ENCODE peak calls at places on chromosomes 1 and 21, in eight cellular contexts. T is small intestine; K is neuronal stem cell; S is cardiac fibroblast; G is CD8-positive, alpha-beta T cell; R is effector memory CD4-positive, alpha-beta T cell; M is fibroblast of mammary gland; P is K562. L is an unnamed sample.

GRCh38 chr1:45205910-45206721 is at the start of gene ZSWIM5:
- DNase-seq in T (peak; percentile 73), K (peak; percentile 69), S (peak; percentile 35), G (peak; percentile 61), R (peak; percentile 51), M (peak; percentile 36), P (peak; percentile 73), L (peak; percentile 95)

GRCh38 chr1:227242811-227243682 is 75.2 kb downstream of the CDC42BPA start:
- DNase-seq in T (no peak), K (no peak), S (no peak), G (no peak), R (no peak), M (no peak), P (no peak), L (no peak)

GRCh38 chr1:34603594-34603993 is 151.3 kb upstream of the GJB5 start:
- DNase-seq in T (no peak), K (no peak), S (no peak), G (no peak), R (no peak), M (no peak), P (no peak), L (no peak)

GRCh38 chr1:24704411-24705259 is 40.6 kb upstream of the CLIC4 start:
- DNase-seq in T (no peak), K (peak; percentile 65), S (peak; percentile 72), G (no peak), R (no peak), M (peak; percentile 98), P (peak; percentile 62), L (no peak)

GRCh38 chr21:26965567-26966359 is 1.1 kb downstream of the ADAMTS5 start:
- DNase-seq in T (no peak), K (peak; percentile 52), S (peak; percentile 19), G (no peak), R (no peak), M (peak; percentile 46), P (no peak), L (peak; percentile 87)

GRCh38 chr1:42639116-42639515 is 19.1 kb upstream of the PPIH start:
- DNase-seq in T (no peak), K (no peak), S (no peak), G (no peak), R (no peak), M (no peak), P (no peak), L (no peak)

GRCh38 chr1:94063379-94063778 is 57.6 kb downstream of the ABCA4 start:
- DNase-seq in T (peak; percentile 23), K (no peak), S (peak; percentile 90), G (no peak), R (no peak), M (peak; percentile 72), P (no peak), L (no peak)

GRCh38 chr1:71521655-71522264 is 440.9 kb upstream of the ZRANB2 start:
- DNase-seq in T (peak; percentile 2), K (peak; percentile 8), S (peak; percentile 77), G (no peak), R (no peak), M (peak; percentile 61), P (no peak), L (no peak)

DNA sequence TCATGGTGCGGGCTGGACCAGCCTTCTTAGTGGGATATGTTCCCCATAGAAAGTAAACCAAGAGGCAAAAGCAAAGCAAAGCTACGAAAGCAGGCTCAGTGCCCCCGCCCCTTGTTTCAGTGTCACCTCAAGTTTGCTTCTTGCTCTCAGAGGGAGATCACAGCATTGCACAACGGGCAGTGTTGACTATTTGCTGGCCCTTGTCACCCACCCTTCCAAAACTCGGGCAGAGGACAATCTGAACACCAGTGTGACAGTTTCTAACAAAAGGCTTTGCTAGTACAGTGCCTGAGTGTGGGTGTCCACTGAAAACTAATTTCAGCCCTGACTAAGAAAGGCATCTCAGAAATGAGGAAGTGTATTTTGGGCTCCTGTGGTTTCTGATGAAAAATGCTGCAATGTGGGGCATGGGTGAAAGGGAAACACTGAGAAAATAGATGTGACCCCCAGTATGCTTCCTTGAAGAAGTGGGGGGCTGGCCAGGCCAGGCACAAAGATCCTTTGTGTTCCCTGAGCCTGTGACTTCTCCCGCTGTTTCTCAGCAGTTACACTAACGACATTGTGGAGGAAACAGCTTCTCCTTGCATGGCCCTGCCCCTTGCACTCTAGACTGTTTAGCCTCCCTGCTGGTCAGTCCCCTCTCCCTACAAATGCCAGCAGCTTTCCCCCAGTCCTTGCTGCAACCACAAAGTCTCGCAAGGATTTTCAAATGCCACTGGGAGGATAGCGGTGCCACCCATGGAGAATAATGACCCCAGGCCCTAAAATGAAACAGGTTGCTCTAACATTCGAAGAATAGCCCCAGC is 33.3 kb upstream of the KCNE1 start:
- DNase-seq in T (peak; percentile 27), K (no peak), S (peak; percentile 81), G (no peak), R (no peak), M (peak; percentile 44), P (no peak), L (no peak)
- H3K4me3 ChIP-seq in T (no peak overlapping the region), K (no peak overlapping the region), S (no peak overlapping the region), G (no peak overlapping the region), R (no peak overlapping the region), M (no peak overlapping the region), P (no peak overlapping the region), L (no peak overlapping the region)

GRCh38 chr1:110638062-110638461 is 31.9 kb upstream of the KCNA2 start:
- DNase-seq in T (no peak), K (no peak), S (no peak), G (no peak), R (no peak), M (no peak), P (no peak), L (no peak)

GRCh38 chr1:110635434-110635833 is 29.3 kb upstream of the KCNA2 start:
- DNase-seq in T (no peak), K (no peak), S (no peak), G (no peak), R (no peak), M (no peak), P (no peak), L (no peak)

GRCh38 chr1:110637475-110637874 is 31.3 kb upstream of the KCNA2 start:
- DNase-seq in T (no peak), K (no peak), S (no peak), G (no peak), R (no peak), M (no peak), P (no peak), L (no peak)

GRCh38 chr1:110634455-110635281 is 28.5 kb upstream of the KCNA2 start:
- DNase-seq in T (peak; percentile 6), K (no peak), S (peak; percentile 72), G (peak; percentile 56), R (peak; percentile 50), M (peak; percentile 65), P (no peak), L (peak; percentile 77)

DNA sequence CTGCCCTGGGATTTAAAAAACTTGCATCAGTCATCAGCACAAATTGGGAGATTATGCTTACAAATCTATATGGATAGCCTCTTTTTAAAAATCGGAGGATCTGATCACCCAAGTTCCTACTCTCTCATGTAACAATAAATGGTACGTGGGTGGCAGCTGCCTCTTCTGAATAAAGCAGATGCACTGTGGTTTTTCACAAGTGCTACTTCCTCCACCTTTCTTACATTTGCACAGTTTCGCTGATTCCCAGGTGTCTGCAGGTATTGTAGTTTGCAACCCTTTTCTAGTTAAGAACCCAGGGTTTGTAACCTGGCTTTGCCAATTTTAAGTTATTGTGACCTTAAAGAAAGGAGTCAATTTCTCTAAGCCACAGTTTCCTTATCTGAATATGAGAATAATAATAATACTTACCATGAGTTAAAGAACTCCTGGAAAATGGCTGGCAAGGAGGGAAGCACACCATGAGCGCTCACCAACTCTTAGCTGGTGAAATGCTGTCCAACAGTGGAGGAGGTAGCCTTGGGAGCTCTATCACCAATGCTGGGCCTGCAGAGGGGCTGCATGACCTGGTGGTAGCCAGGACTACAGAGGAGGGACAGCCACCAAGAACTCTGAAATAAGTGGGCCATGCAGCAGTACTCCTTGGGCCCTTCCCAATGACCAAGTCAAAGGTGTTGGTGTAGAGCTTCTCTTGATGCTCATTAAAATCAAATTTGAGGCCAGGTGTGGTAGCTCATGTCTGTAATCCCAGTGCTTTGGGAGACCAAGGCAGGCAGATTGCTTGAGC is 30.2 kb upstream of the KCNA2 start:
- DNase-seq in T (peak; percentile 24), K (no peak), S (no peak), G (peak; percentile 21), R (no peak), M (no peak), P (no peak), L (no peak)
- H3K4me3 ChIP-seq in T (no peak overlapping the region), K (no peak overlapping the region), S (no peak overlapping the region), G (no peak overlapping the region), R (no peak overlapping the region), M (no peak overlapping the region), P (no peak overlapping the region), L (no peak overlapping the region)

GRCh38 chr21:14526199-14526598 is 19.9 kb downstream of the SAMSN1 start:
- DNase-seq in T (no peak), K (no peak), S (no peak), G (no peak), R (no peak), M (peak; percentile 7), P (no peak), L (no peak)

GRCh38 chr21:14526816-14527689 is 19.1 kb downstream of the SAMSN1 start:
- DNase-seq in T (no peak), K (no peak), S (no peak), G (no peak), R (no peak), M (no peak), P (no peak), L (no peak)

GRCh38 chr21:14528815-14529214 is 17.3 kb downstream of the SAMSN1 start:
- DNase-seq in T (no peak), K (no peak), S (no peak), G (no peak), R (no peak), M (no peak), P (no peak), L (no peak)

GRCh38 chr21:14530574-14530973 is 15.5 kb downstream of the SAMSN1 start:
- DNase-seq in T (no peak), K (no peak), S (no peak), G (no peak), R (no peak), M (no peak), P (no peak), L (no peak)

DNA sequence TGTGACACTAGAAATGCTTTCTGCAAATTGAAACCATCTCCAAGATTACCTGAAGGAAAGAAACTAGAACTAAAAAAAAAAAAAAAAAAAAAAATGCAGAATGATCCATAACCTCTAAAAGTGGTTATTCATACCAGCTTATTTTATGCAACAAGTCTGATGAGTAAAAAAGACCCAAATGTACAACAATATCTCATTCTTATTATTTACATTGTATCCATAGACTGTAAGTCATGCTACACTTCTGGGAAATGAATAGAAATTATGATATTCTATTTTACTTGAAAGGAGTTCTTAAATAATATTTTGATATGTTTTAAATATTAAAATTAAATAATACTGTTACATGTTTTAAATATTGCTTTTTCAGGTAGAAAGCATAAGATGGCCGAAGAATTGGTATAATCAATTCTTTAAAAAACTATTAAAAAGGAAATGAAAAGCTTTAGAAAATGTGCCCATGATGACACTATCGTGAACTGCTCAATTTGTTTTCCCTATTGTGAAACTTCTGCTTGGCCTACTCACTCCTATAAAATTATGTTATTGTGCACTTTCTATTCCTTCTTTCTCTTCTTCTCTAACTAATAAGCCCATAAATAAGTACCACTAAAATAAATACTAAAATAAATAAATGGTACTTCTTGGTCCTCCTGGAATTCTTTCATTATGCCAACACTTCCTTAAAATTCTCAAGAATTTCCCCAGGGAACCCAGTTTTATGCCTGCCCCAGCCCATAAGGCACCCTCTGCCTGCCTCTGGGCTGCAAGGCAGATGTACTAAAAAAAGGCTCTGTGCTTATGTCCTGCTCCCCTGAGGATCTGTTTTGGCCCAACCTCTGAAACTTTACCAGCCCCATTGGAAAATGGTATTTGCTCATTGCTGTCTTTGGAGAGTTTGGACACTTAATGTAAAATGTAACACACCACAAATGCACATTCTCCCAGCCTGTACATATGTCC is 18.1 kb downstream of the SAMSN1 start:
- DNase-seq in T (no peak), K (no peak), S (no peak), G (no peak), R (no peak), M (peak; percentile 23), P (no peak), L (no peak)
- H3K4me3 ChIP-seq in T (no peak overlapping the region), K (no peak overlapping the region), S (no peak overlapping the region), G (no peak overlapping the region), R (peak overlapping the region; percentile 17), M (no peak overlapping the region), P (peak overlapping the region; percentile 13), L (no peak overlapping the region)

GRCh38 chr1:162689745-162690671 is 57.7 kb downstream of the DDR2 start:
- DNase-seq in T (no peak), K (no peak), S (no peak), G (no peak), R (no peak), M (peak; percentile 82), P (no peak), L (no peak)
- H3K4me3 ChIP-seq in T (no peak overlapping the region), K (no peak overlapping the region), S (no peak overlapping the region), G (no peak overlapping the region), R (no peak overlapping the region), M (no peak overlapping the region), P (no peak overlapping the region), L (no peak overlapping the region)